ENCODE peak calls at places on chromosomes 12 and 14, in four cellular contexts. Q is GM12878, X is HepG2, Z is H1. T is an unnamed sample.

GRCh38 chr14:103543140-103543539 is 14.1 kb downstream of the TRMT61A start:
- DNase-seq in X (no peak), Z (no peak), Q (no peak), T (no peak)

GRCh38 chr12:21606175-21606574 is 1.5 kb upstream of the GYS2 start:
- DNase-seq in Q (no peak), X (no peak), Z (no peak), T (no peak)

GRCh38 chr14:45222485-45223262 is 30.3 kb downstream of the MIS18BP1 start:
- DNase-seq in Z (no peak), X (no peak), Q (no peak), T (no peak)

GRCh38 chr14:98623806-98624430 is 648.1 kb downstream of the BCL11B start:
- DNase-seq in Q (no peak), X (no peak), Z (no peak), T (no peak)

GRCh38 chr12:31518680-31519227 is 72.2 kb downstream of the DENND5B start:
- DNase-seq in Q (no peak), Z (peak; percentile 64), X (peak; percentile 10), T (peak; percentile 99)

GRCh38 chr14:51860836-51861583 is 598 bp downstream of the GNG2 start:
- DNase-seq in X (no peak), Q (no peak), Z (no peak), T (no peak)

GRCh38 chr14:99899578-99900178 is 106.5 kb downstream of the EML1 start:
- DNase-seq in Z (no peak), X (no peak), Q (no peak), T (no peak)

GRCh38 chr14:58557242-58557641 is 80.5 kb upstream of the DACT1 start:
- DNase-seq in X (no peak), Q (no peak), Z (no peak), T (no peak)

GRCh38 chr14:96962337-96962736 is 165.2 kb downstream of the VRK1 start:
- DNase-seq in X (no peak), Z (no peak), Q (no peak), T (no peak)

GRCh38 chr12:89299417-89299816 is 52.9 kb downstream of the DUSP6 start:
- DNase-seq in Z (no peak), Q (no peak), X (no peak), T (no peak)

GRCh38 chr12:119024226-119024810 is 43.0 kb downstream of the SRRM4 start:
- DNase-seq in Z (no peak), Q (no peak), X (no peak), T (no peak)

GRCh38 chr14:61188196-61188595 is 92.9 kb downstream of the TMEM30B start:
- DNase-seq in Z (no peak), Q (no peak), X (no peak), T (no peak)

GRCh38 chr14:104288272-104288671 is 149.9 kb downstream of the KIF26A start:
- DNase-seq in X (no peak), Z (no peak), Q (no peak), T (no peak)

GRCh38 chr14:64848239-64848638 is 31.5 kb downstream of the SPTB start:
- DNase-seq in Z (no peak), Q (no peak), X (no peak), T (no peak)

GRCh38 chr12:75505706-75506312 is 5.6 kb downstream of the KRR1 start:
- DNase-seq in Q (no peak), Z (no peak), X (peak; percentile 9), T (no peak)

GRCh38 chr12:41514907-41515306 is 326.8 kb downstream of the PDZRN4 start:
- DNase-seq in X (no peak), Q (no peak), Z (no peak), T (no peak)

GRCh38 chr14:23357261-23357660 is 4.6 kb upstream of the SLC22A17 start:
- DNase-seq in Q (no peak), Z (no peak), X (no peak), T (no peak)

GRCh38 chr14:65334765-65335411 is 77.6 kb upstream of the FUT8 start:
- DNase-seq in X (no peak), Z (peak; percentile 69), Q (no peak), T (peak; percentile 70)

GRCh38 chr12:92289611-92290010 is 144.0 kb upstream of the BTG1 start:
- DNase-seq in Z (no peak), Q (no peak), X (no peak), T (no peak)

GRCh38 chr12:43578782-43579181 is 26.8 kb upstream of the ADAMTS20 start:
- DNase-seq in Z (no peak), Q (no peak), X (no peak), T (no peak)

GRCh38 chr12:21710944-21711343 is 53.3 kb upstream of the LDHB start:
- DNase-seq in X (no peak), Q (no peak), Z (no peak), T (no peak)

GRCh38 chr12:127306604-127307215 is 960.3 kb upstream of the TMEM132C start:
- DNase-seq in X (no peak), Z (no peak), Q (no peak), T (no peak)

GRCh38 chr14:49962616-49963015 is 69.7 kb downstream of the ARF6 start:
- DNase-seq in Q (no peak), Z (no peak), X (no peak), T (no peak)

GRCh38 chr12:2507811-2508210 is 287.0 kb upstream of the FKBP4 start:
- DNase-seq in Q (no peak), Z (no peak), X (no peak), T (peak; percentile 42)

GRCh38 chr12:57456145-57456700 is 1.1 kb downstream of the INHBE start:
- DNase-seq in X (peak; percentile 77), Q (no peak), Z (no peak), T (peak; percentile 58)

GRCh38 chr14:104602315-104602932 is 2.1 kb downstream of the TMEM179 start:
- DNase-seq in Z (no peak), X (no peak), Q (no peak), T (no peak)

GRCh38 chr12:6541371-6542165 is 7.3 kb downstream of the GAPDH start:
- DNase-seq in X (no peak), Q (no peak), Z (no peak), T (no peak)
- H3K9ac ChIP-seq in X (peak overlapping the region; percentile 78), Q (no peak overlapping the region), Z (peak overlapping the region; percentile 8), T (peak overlapping the region; percentile 51)

GRCh38 chr12:115303751-115304309 is 619.9 kb upstream of the TBX3 start:
- DNase-seq in X (no peak), Z (no peak), Q (no peak), T (no peak)

GRCh38 chr12:115308918-115309317 is 624.9 kb upstream of the TBX3 start:
- DNase-seq in Z (no peak), Q (no peak), X (no peak), T (no peak)

GRCh38 chr12:115305275-115305674 is 621.3 kb upstream of the TBX3 start:
- DNase-seq in Q (no peak), Z (no peak), X (no peak), T (no peak)

GRCh38 chr12:115305867-115306266 is 621.9 kb upstream of the TBX3 start:
- DNase-seq in X (no peak), Z (no peak), Q (no peak), T (no peak)

DNA sequence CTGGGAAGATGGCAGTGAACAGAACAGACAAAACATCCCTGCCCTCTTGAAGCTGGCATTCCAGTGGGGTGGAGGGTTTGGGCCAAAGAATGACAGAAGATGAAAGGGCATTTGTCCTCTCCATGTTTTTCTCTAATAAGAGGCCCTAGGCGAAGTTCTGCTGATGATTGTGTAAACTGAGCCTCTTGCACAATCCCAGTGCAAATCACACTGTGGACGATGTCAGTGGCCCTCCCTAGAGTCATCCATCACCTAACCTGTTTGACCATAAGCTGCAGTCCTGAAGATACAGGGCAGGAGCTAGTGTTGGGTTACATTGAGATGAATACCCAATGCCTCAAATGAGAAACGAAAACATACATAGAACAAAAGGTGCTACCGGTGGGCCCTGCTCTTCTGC is 622.4 kb upstream of the TBX3 start:
- DNase-seq in Q (no peak), Z (no peak), X (peak; percentile 20), T (no peak)
- TF ChIP-seq SUZ12 in Q (no peak), Z (no peak), X (no peak), T (no peak)

GRCh38 chr12:29582156-29582555 is 84.7 kb upstream of the OVCH1 start:
- DNase-seq in Q (no peak), Z (no peak), X (no peak), T (no peak)
- H3K9ac ChIP-seq in Q (no peak overlapping the region), Z (no peak overlapping the region), X (no peak overlapping the region), T (no peak overlapping the region)

GRCh38 chr14:32372154-32372553 is 43.1 kb downstream of the AKAP6 start:
- DNase-seq in X (no peak), Z (no peak), Q (no peak), T (no peak)
- TF ChIP-seq SUZ12 in X (no peak), Z (no peak), Q (no peak), T (no peak)

DNA sequence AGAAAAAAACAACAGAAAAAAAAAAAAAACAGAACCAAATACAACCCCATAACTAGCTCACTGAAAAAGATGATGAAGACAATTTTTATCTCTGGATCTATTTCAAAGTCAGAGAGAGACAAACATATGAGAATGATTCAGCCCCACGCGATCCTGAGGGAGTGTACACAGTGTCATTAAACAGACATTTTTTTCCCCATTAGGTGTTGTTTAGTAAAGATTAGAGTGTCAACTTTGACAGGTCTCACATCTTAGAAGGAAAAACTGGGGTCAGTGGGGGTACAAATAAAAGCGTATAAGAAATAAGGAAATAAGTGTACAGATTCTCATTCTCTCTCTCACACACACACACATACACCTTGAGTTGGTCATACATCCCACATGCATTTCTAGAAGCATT is 635.4 kb downstream of the NRXN3 start:
- DNase-seq in Z (no peak), X (no peak), Q (no peak), T (no peak)
- H3K9ac ChIP-seq in Z (no peak overlapping the region), X (no peak overlapping the region), Q (no peak overlapping the region), T (no peak overlapping the region)

DNA sequence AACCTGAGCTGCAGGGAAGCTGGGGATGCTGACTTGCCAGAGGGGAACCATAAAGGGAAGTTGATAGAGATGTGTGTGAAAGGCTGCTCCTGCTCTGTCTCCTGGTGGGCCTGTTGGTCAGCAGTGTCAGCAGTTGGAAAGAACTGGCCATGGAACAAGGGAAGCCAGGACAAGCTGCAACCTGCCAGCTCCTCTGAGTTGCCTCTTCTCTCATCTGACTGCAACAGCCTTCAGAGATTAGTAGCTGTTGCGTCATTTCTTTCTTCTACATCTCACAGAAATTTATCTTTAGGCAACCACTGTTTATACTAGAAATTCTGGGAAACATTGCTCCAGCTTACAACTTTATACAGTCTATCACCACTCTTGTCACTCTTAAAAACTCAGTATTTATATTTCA is 224.0 kb downstream of the LRFN5 start:
- DNase-seq in X (no peak), Z (no peak), Q (no peak), T (no peak)
- TF ChIP-seq SUZ12 in X (no peak), Z (no peak), Q (no peak), T (no peak)

GRCh38 chr14:101579372-101580080 is 18.2 kb downstream of the DIO3 start:
- DNase-seq in Z (no peak), Q (no peak), X (no peak), T (no peak)
- H3K9ac ChIP-seq in Z (no peak overlapping the region), Q (no peak overlapping the region), X (no peak overlapping the region), T (no peak overlapping the region)